ENCODE peak calls at places on chromosomes 13 and 19, in five cellular contexts. One of them, this sample, is unnamed.

GRCh38 chr19:32581704-32582164 is 744 bp downstream of the PDCD5 start:
- DNase-seq in breast epithelium: no peak
- DNase-seq in transverse colon: peak; percentile 38
- DNase-seq in IMR-90: peak; percentile 66
- DNase-seq in ovary: no peak
- DNase-seq in this sample: no peak

GRCh38 chr13:33276581-33276980 is 9.0 kb downstream of the STARD13 start:
- DNase-seq in IMR-90: no peak
- DNase-seq in ovary: no peak
- DNase-seq in breast epithelium: no peak
- DNase-seq in transverse colon: no peak
- DNase-seq in this sample: no peak

GRCh38 chr19:3606690-3607289 is at the start of gene TBXA2R:
- DNase-seq in transverse colon: peak; percentile 75
- DNase-seq in IMR-90: peak; percentile 43
- DNase-seq in breast epithelium: peak; percentile 54
- DNase-seq in ovary: peak; percentile 88
- DNase-seq in this sample: peak; percentile 93

GRCh38 chr13:39397221-39397620 is 205.8 kb downstream of the LHFPL6 start:
- DNase-seq in breast epithelium: no peak
- DNase-seq in transverse colon: no peak
- DNase-seq in IMR-90: no peak
- DNase-seq in ovary: no peak
- DNase-seq in this sample: no peak

GRCh38 chr19:29837448-29837961 is 25.7 kb downstream of the CCNE1 start:
- DNase-seq in IMR-90: no peak
- DNase-seq in transverse colon: no peak
- DNase-seq in breast epithelium: no peak
- DNase-seq in ovary: no peak
- DNase-seq in this sample: no peak

GRCh38 chr19:54489341-54489740 is 13.3 kb upstream of the LAIR2 start:
- DNase-seq in IMR-90: no peak
- DNase-seq in ovary: no peak
- DNase-seq in transverse colon: no peak
- DNase-seq in breast epithelium: no peak
- DNase-seq in this sample: no peak

GRCh38 chr13:99003851-99004471 is 26.1 kb upstream of the DOCK9 start:
- DNase-seq in IMR-90: no peak
- DNase-seq in transverse colon: no peak
- DNase-seq in breast epithelium: no peak
- DNase-seq in ovary: no peak
- DNase-seq in this sample: no peak

GRCh38 chr19:53537523-53538377 is at the start of gene ZNF331:
- DNase-seq in breast epithelium: peak; percentile 78
- DNase-seq in ovary: peak; percentile 88
- DNase-seq in transverse colon: peak; percentile 84
- DNase-seq in IMR-90: peak; percentile 83
- DNase-seq in this sample: peak; percentile 96

GRCh38 chr19:36169084-36169760 is 17.0 kb upstream of the COX7A1 start:
- DNase-seq in IMR-90: no peak
- DNase-seq in ovary: no peak
- DNase-seq in breast epithelium: no peak
- DNase-seq in transverse colon: peak; percentile 57
- DNase-seq in this sample: no peak

GRCh38 chr13:93496985-93497673 is 270.5 kb downstream of the GPC6 start:
- DNase-seq in breast epithelium: no peak
- DNase-seq in IMR-90: no peak
- DNase-seq in transverse colon: no peak
- DNase-seq in ovary: no peak
- DNase-seq in this sample: no peak

GRCh38 chr19:49148784-49149651 is 6.2 kb downstream of the HRC start:
- DNase-seq in transverse colon: peak; percentile 100
- DNase-seq in ovary: peak; percentile 99
- DNase-seq in breast epithelium: peak; percentile 98
- DNase-seq in IMR-90: peak; percentile 86
- DNase-seq in this sample: peak; percentile 99

GRCh38 chr13:44142540-44142867 is 231.1 kb upstream of the SERP2 start:
- DNase-seq in transverse colon: no peak
- DNase-seq in ovary: no peak
- DNase-seq in breast epithelium: no peak
- DNase-seq in IMR-90: no peak
- DNase-seq in this sample: no peak

GRCh38 chr19:3250675-3251074 is 26.2 kb downstream of the CELF5 start:
- DNase-seq in ovary: no peak
- DNase-seq in breast epithelium: no peak
- DNase-seq in IMR-90: no peak
- DNase-seq in transverse colon: peak; percentile 21
- DNase-seq in this sample: no peak

DNA sequence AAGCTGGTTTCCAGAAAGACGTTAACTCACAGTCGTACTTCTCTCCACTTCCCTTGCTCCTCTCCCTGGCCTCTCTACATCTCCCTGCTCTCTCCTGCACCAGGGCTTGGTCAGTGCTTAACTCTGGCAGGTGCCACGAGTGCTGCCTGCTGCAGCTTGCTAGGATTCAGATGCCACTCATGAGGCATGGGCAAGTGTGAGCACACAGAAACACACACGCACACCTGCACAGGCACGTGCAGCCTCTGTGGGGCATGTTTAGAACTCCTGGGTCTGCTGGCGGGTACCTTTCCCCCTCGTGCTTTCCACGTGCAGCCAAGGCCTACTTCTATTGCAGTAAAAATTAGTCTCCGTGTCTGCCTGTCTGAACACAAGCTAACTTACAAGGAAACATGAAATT is 31.8 kb downstream of the SOX1 start:
- DNase-seq in breast epithelium: no peak
- DNase-seq in transverse colon: no peak
- DNase-seq in ovary: no peak
- DNase-seq in IMR-90: no peak
- DNase-seq in this sample: no peak
- TF ChIP-seq CTCF in breast epithelium: no peak
- TF ChIP-seq CTCF in transverse colon: no peak
- TF ChIP-seq CTCF in ovary: no peak
- TF ChIP-seq CTCF in IMR-90: no peak
- TF ChIP-seq CTCF in this sample: no peak

GRCh38 chr13:78660130-78660857 is 1.3 kb upstream of the OBI1 start:
- DNase-seq in breast epithelium: no peak
- DNase-seq in transverse colon: peak; percentile 11
- DNase-seq in ovary: no peak
- DNase-seq in IMR-90: no peak
- DNase-seq in this sample: no peak
- H3K4me3 ChIP-seq in breast epithelium: peak overlapping the region; percentile 64
- H3K4me3 ChIP-seq in transverse colon: no peak overlapping the region
- H3K4me3 ChIP-seq in ovary: peak overlapping the region; percentile 93
- H3K4me3 ChIP-seq in IMR-90: peak overlapping the region; percentile 84
- H3K4me3 ChIP-seq in this sample: peak overlapping the region; percentile 95

GRCh38 chr19:1473424-1473851 is 5.6 kb downstream of the C19orf25 start:
- DNase-seq in IMR-90: no peak
- DNase-seq in ovary: no peak
- DNase-seq in transverse colon: no peak
- DNase-seq in breast epithelium: no peak
- DNase-seq in this sample: no peak

GRCh38 chr19:1474011-1474764 is 4.8 kb downstream of the C19orf25 start:
- DNase-seq in transverse colon: no peak
- DNase-seq in IMR-90: peak; percentile 35
- DNase-seq in breast epithelium: no peak
- DNase-seq in ovary: no peak
- DNase-seq in this sample: no peak

GRCh38 chr19:1474765-1475351 is 4.2 kb downstream of the C19orf25 start:
- DNase-seq in transverse colon: no peak
- DNase-seq in ovary: no peak
- DNase-seq in breast epithelium: no peak
- DNase-seq in IMR-90: no peak
- DNase-seq in this sample: no peak

GRCh38 chr19:1473056-1473400 is 6.0 kb downstream of the C19orf25 start:
- DNase-seq in breast epithelium: no peak
- DNase-seq in transverse colon: no peak
- DNase-seq in ovary: no peak
- DNase-seq in IMR-90: no peak
- DNase-seq in this sample: no peak

GRCh38 chr19:1475751-1476437 is 3.1 kb downstream of the C19orf25 start:
- DNase-seq in ovary: no peak
- DNase-seq in transverse colon: no peak
- DNase-seq in breast epithelium: no peak
- DNase-seq in IMR-90: no peak
- DNase-seq in this sample: no peak
- TF ChIP-seq POLR2A in ovary: no peak
- TF ChIP-seq POLR2A in transverse colon: no peak
- TF ChIP-seq POLR2A in breast epithelium: no peak
- TF ChIP-seq POLR2A in IMR-90: no peak
- TF ChIP-seq POLR2A in this sample: no peak

GRCh38 chr13:51044023-51044665 is 66.9 kb downstream of the C13orf42 start:
- DNase-seq in breast epithelium: no peak
- DNase-seq in IMR-90: no peak
- DNase-seq in transverse colon: no peak
- DNase-seq in ovary: no peak
- DNase-seq in this sample: no peak
- TF ChIP-seq CTCF in breast epithelium: no peak
- TF ChIP-seq CTCF in IMR-90: no peak
- TF ChIP-seq CTCF in transverse colon: no peak
- TF ChIP-seq CTCF in ovary: no peak
- TF ChIP-seq CTCF in this sample: no peak

GRCh38 chr13:75776550-75776949 is 140.4 kb downstream of the LMO7 start:
- DNase-seq in IMR-90: no peak
- DNase-seq in ovary: no peak
- DNase-seq in breast epithelium: no peak
- DNase-seq in transverse colon: no peak
- DNase-seq in this sample: no peak

GRCh38 chr13:75774176-75774575 is 138.0 kb downstream of the LMO7 start:
- DNase-seq in IMR-90: peak; percentile 46
- DNase-seq in transverse colon: no peak
- DNase-seq in breast epithelium: no peak
- DNase-seq in ovary: no peak
- DNase-seq in this sample: no peak

GRCh38 chr13:75769141-75769905 is 133.2 kb downstream of the LMO7 start:
- DNase-seq in ovary: no peak
- DNase-seq in IMR-90: no peak
- DNase-seq in transverse colon: no peak
- DNase-seq in breast epithelium: no peak
- DNase-seq in this sample: no peak

GRCh38 chr13:75770164-75771145 is 134.3 kb downstream of the LMO7 start:
- DNase-seq in IMR-90: peak; percentile 65
- DNase-seq in transverse colon: no peak
- DNase-seq in ovary: no peak
- DNase-seq in breast epithelium: no peak
- DNase-seq in this sample: no peak

GRCh38 chr13:75771818-75772217 is 135.7 kb downstream of the LMO7 start:
- DNase-seq in breast epithelium: no peak
- DNase-seq in ovary: no peak
- DNase-seq in transverse colon: no peak
- DNase-seq in IMR-90: peak; percentile 91
- DNase-seq in this sample: no peak
- H3K4me3 ChIP-seq in breast epithelium: no peak overlapping the region
- H3K4me3 ChIP-seq in ovary: no peak overlapping the region
- H3K4me3 ChIP-seq in transverse colon: no peak overlapping the region
- H3K4me3 ChIP-seq in IMR-90: no peak overlapping the region
- H3K4me3 ChIP-seq in this sample: no peak overlapping the region

GRCh38 chr19:10332158-10332964 is 968 bp downstream of the RAVER1 start:
- DNase-seq in breast epithelium: no peak
- DNase-seq in IMR-90: no peak
- DNase-seq in ovary: no peak
- DNase-seq in transverse colon: peak; percentile 71
- DNase-seq in this sample: no peak
- TF ChIP-seq POLR2A in breast epithelium: no peak
- TF ChIP-seq POLR2A in IMR-90: no peak
- TF ChIP-seq POLR2A in ovary: no peak
- TF ChIP-seq POLR2A in transverse colon: peak; percentile 19
- TF ChIP-seq POLR2A in this sample: no peak

GRCh38 chr13:30804474-30804873 is 69.1 kb downstream of the ALOX5AP start:
- DNase-seq in transverse colon: no peak
- DNase-seq in breast epithelium: no peak
- DNase-seq in IMR-90: no peak
- DNase-seq in ovary: no peak
- DNase-seq in this sample: no peak
- TF ChIP-seq CTCF in transverse colon: no peak
- TF ChIP-seq CTCF in breast epithelium: no peak
- TF ChIP-seq CTCF in IMR-90: peak; percentile 21
- TF ChIP-seq CTCF in ovary: no peak
- TF ChIP-seq CTCF in this sample: no peak

GRCh38 chr19:35155981-35156672 is 1.6 kb downstream of the FXYD5 start:
- DNase-seq in breast epithelium: no peak
- DNase-seq in IMR-90: no peak
- DNase-seq in transverse colon: no peak
- DNase-seq in ovary: no peak
- DNase-seq in this sample: no peak
- H3K4me3 ChIP-seq in breast epithelium: peak overlapping the region; percentile 69
- H3K4me3 ChIP-seq in IMR-90: no peak overlapping the region
- H3K4me3 ChIP-seq in transverse colon: no peak overlapping the region
- H3K4me3 ChIP-seq in ovary: no peak overlapping the region
- H3K4me3 ChIP-seq in this sample: no peak overlapping the region

DNA sequence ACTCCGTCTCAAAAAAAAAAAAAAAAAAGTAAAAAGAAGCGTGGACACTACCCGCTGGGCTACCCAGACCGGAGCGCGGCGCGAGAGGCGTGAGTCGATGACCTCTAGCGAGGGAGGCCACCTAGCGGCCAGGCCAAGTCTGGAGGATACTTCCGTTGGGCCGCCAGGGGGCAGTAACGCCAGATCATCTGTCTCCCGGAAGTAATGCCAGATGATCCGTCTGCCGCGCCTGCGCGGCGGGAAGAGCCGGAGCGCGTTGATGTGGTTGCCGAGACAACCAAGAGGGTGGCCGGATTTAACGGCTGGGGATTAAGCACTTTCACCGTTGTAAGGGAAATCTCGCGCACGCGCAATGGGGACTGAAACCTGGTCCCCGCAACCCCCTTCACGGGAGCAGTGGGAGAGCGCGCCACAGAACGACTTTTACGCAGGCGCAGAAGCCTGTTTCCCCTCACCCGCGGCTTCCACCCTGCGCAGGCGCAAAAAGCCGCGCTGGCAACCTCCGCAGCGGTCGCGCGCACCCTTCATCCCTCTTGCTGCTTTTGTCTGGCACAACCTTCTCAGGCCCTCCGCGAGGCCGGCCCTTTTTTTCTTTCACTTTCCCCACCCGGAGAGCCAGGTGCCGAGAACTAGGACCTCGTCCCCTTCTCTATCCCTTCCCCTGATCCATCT is 1.0 kb upstream of the U2AF2 start:
- DNase-seq in ovary: peak; percentile 99
- DNase-seq in breast epithelium: peak; percentile 98
- DNase-seq in transverse colon: peak; percentile 99
- DNase-seq in IMR-90: peak; percentile 99
- DNase-seq in this sample: peak; percentile 97
- TF ChIP-seq POLR2A in ovary: peak; percentile 80
- TF ChIP-seq POLR2A in breast epithelium: peak; percentile 96
- TF ChIP-seq POLR2A in transverse colon: peak; percentile 92
- TF ChIP-seq POLR2A in IMR-90: peak; percentile 70
- TF ChIP-seq POLR2A in this sample: peak; percentile 85